ENCODE peak calls at places on chromosomes 3 and 15, in five cellular contexts. J is neuronal stem cell; Y is effector memory CD4-positive, alpha-beta T cell; L is hepatocyte; X is cardiac muscle cell. A is an unnamed sample.
A peak's percentile ranks its signal among the peaks of the same experiment; 100 is the strongest.

GRCh38 chr15:101049856-101050646 is 130.9 kb downstream of the LRRK1 start:
- DNase-seq in J (no peak), X (no peak), L (peak; percentile 4), Y (no peak), A (peak; percentile 60)

GRCh38 chr3:142863010-142863787 is 25.7 kb downstream of the PCOLCE2 start:
- DNase-seq in Y (no peak), X (no peak), J (no peak), L (no peak), A (peak; percentile 69)

GRCh38 chr3:59101091-59101738 is 51.4 kb upstream of the CFAP20DC start:
- DNase-seq in L (no peak), J (no peak), Y (no peak), X (peak; percentile 11), A (no peak)

GRCh38 chr3:138463724-138464489 is 29.5 kb downstream of the ESYT3 start:
- DNase-seq in J (no peak), L (no peak), Y (no peak), X (peak; percentile 30), A (peak; percentile 42)

GRCh38 chr3:108062051-108062450 is 28.8 kb downstream of the CD47 start:
- DNase-seq in J (no peak), Y (no peak), X (no peak), L (no peak), A (no peak)

GRCh38 chr3:150268426-150269321 is 139.4 kb upstream of the TSC22D2 start:
- DNase-seq in Y (no peak), J (no peak), X (no peak), L (peak; percentile 66), A (no peak)

GRCh38 chr3:134291300-134292254 is 40.9 kb upstream of the RYK start:
- DNase-seq in J (no peak), X (peak; percentile 94), L (peak; percentile 74), Y (no peak), A (peak; percentile 84)

GRCh38 chr3:106176734-106177133 is 307.9 kb upstream of the CBLB start:
- DNase-seq in Y (no peak), X (peak; percentile 32), L (no peak), J (no peak), A (no peak)

GRCh38 chr15:81040757-81041156 is 40.0 kb downstream of the TLNRD1 start:
- DNase-seq in Y (no peak), L (no peak), J (no peak), X (no peak), A (no peak)

GRCh38 chr15:73804421-73804820 is 51.3 kb upstream of the INSYN1 start:
- DNase-seq in X (no peak), Y (no peak), J (no peak), L (no peak), A (no peak)

GRCh38 chr3:195549931-195550519 is 6.9 kb upstream of the PPP1R2 start:
- DNase-seq in L (no peak), X (peak; percentile 13), Y (peak; percentile 86), J (no peak), A (no peak)

GRCh38 chr15:39851505-39852082 is 68.5 kb downstream of the GPR176 start:
- DNase-seq in L (no peak), Y (no peak), J (no peak), X (peak; percentile 37), A (no peak)

GRCh38 chr15:54481819-54482218 is 503.6 kb downstream of the UNC13C start:
- DNase-seq in Y (no peak), L (no peak), J (no peak), X (no peak), A (no peak)

GRCh38 chr3:115834068-115834467 is 210.8 kb downstream of the GAP43 start:
- DNase-seq in J (no peak), Y (no peak), L (no peak), X (peak; percentile 50), A (no peak)

GRCh38 chr15:29825205-29825604 is 2.9 kb upstream of the TJP1 start:
- DNase-seq in Y (no peak), L (no peak), J (no peak), X (peak; percentile 35), A (no peak)

GRCh38 chr3:64575211-64575844 is 112.5 kb downstream of the ADAMTS9 start:
- DNase-seq in J (no peak), L (peak; percentile 17), X (peak; percentile 40), Y (no peak), A (no peak)

GRCh38 chr15:94119923-94120775 is 111.2 kb upstream of the MCTP2 start:
- DNase-seq in L (peak; percentile 89), J (peak; percentile 82), Y (peak; percentile 4), X (peak; percentile 87), A (peak; percentile 71)

GRCh38 chr3:37537914-37538691 is 323.6 kb upstream of the CTDSPL start:
- DNase-seq in X (peak; percentile 48), J (no peak), Y (no peak), L (peak; percentile 22), A (no peak)

GRCh38 chr3:71131385-71131871 is 452.1 kb downstream of the FOXP1 start:
- DNase-seq in Y (no peak), X (no peak), J (no peak), L (no peak), A (no peak)

GRCh38 chr3:197154-197855 is 742 bp downstream of the CHL1 start:
- DNase-seq in J (peak; percentile 40), Y (no peak), X (no peak), L (peak; percentile 19), A (no peak)

GRCh38 chr3:173371848-173372487 is 25.6 kb upstream of the NLGN1 start:
- DNase-seq in Y (no peak), X (peak; percentile 58), L (peak; percentile 46), J (peak; percentile 8), A (no peak)

DNA sequence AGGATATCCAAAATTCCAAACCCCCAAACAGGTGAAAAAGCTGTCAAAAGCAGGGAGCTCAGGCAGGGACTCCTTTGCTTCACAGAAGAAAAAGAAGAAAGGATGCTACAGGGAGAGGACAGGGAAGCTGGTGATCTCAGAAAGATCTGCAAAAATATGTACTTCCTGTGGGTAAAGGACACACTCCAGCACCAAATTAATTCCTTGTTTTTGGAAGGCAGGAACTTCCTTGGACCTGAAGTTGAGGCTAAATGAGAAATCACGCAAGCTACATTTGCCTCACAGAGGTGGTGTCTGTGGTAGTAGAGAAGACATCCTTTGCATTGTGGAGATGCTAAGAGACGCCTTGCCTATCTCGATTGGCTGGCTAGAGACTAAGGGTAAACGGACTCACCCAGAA is 26.7 kb upstream of the ANPEP start:
- DNase-seq in L (no peak), J (no peak), X (no peak), Y (no peak), A (no peak)
- H3K4me1 ChIP-seq in L (peaks cover 32% of the 10 kb centered on the region), J (no peaks in the 10 kb centered on the region), X (no peaks in the 10 kb centered on the region), Y (no peaks in the 10 kb centered on the region), A (no peaks in the 10 kb centered on the region)

GRCh38 chr15:25181290-25182097 is 226.7 kb downstream of the SNRPN start:
- DNase-seq in L (no peak), J (no peak), X (no peak), Y (no peak), A (peak; percentile 48)
- H3K9me3 ChIP-seq in L (no peaks in the 10 kb centered on the region), J (peaks cover 4% of the 10 kb centered on the region), X (no peaks in the 10 kb centered on the region), Y (no peaks in the 10 kb centered on the region), A (no peaks in the 10 kb centered on the region)

GRCh38 chr3:136194409-136195257 is 1.5 kb downstream of the MSL2 start:
- DNase-seq in J (peak; percentile 37), Y (peak; percentile 74), X (no peak), L (peak; percentile 32), A (no peak)
- H3K4me1 ChIP-seq in J (peaks cover 8% of the 10 kb centered on the region), Y (peaks cover 30% of the 10 kb centered on the region), X (peaks cover 20% of the 10 kb centered on the region), L (peaks cover 29% of the 10 kb centered on the region), A (peaks cover 52% of the 10 kb centered on the region)

DNA sequence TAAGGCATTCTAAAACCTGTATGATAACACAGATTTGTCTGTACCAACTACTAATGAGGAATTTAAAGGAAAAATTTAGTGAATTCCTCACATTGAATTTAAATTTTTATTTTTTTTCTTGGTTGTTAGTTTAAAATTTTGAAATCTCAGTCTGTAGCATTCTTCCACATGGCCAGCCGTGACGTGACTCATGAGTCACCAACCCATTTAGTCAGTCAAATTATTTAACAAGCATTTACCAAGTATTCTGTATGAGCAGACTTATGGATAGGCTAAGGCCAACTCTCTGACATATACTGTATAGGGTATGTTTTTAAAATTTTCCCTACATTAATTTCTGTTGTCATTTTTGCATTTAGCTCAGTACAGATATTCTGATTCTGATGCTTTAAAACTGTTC is 112.9 kb downstream of the CNTN4 start:
- DNase-seq in L (no peak), X (no peak), J (no peak), Y (no peak), A (no peak)
- H3K9me3 ChIP-seq in L (no peaks in the 10 kb centered on the region), X (no peaks in the 10 kb centered on the region), J (no peaks in the 10 kb centered on the region), Y (no peaks in the 10 kb centered on the region), A (no peaks in the 10 kb centered on the region)

GRCh38 chr3:41210966-41211365 is 11.7 kb downstream of the CTNNB1 start:
- DNase-seq in Y (no peak), L (no peak), J (no peak), X (no peak), A (no peak)
- H3K4me1 ChIP-seq in Y (peaks cover 13% of the 10 kb centered on the region), L (peaks cover 48% of the 10 kb centered on the region), J (peaks cover 8% of the 10 kb centered on the region), X (peaks cover 67% of the 10 kb centered on the region), A (peaks cover 75% of the 10 kb centered on the region)

DNA sequence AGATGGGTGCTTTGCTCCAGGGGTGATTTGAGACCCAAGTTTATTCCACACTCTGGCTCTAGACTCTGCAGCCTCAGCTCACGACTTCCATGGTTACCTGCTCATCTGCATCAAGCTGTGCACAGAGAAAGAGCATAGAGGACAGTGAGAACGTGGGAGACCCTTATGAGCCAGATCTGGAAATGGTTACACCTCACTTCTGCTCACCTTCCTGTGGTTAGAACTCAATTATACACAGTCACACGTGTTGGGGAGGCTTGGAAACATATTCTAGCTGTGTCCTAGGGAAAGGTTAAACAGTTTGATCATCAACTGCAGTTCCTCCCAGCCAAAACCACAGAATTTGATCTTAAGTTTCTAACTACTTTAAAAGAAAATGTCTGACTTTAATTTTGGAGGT is 1.8 kb downstream of the FETUB start:
- DNase-seq in Y (no peak), J (no peak), L (no peak), X (no peak), A (no peak)
- H3K9me3 ChIP-seq in Y (no peaks in the 10 kb centered on the region), J (no peaks in the 10 kb centered on the region), L (no peaks in the 10 kb centered on the region), X (no peaks in the 10 kb centered on the region), A (no peaks in the 10 kb centered on the region)

GRCh38 chr15:63492541-63493077 is 11.8 kb upstream of the USP3 start:
- DNase-seq in L (peak; percentile 45), J (no peak), X (peak; percentile 75), Y (no peak), A (no peak)
- H3K4me1 ChIP-seq in L (peaks cover 20% of the 10 kb centered on the region), J (peaks cover 6% of the 10 kb centered on the region), X (no peaks in the 10 kb centered on the region), Y (peaks cover 41% of the 10 kb centered on the region), A (no peaks in the 10 kb centered on the region)

GRCh38 chr15:27722102-27722501 is 377.0 kb downstream of the OCA2 start:
- DNase-seq in Y (no peak), J (no peak), X (no peak), L (no peak), A (no peak)
- H3K9me3 ChIP-seq in Y (no peaks in the 10 kb centered on the region), J (no peaks in the 10 kb centered on the region), X (no peaks in the 10 kb centered on the region), L (peaks cover under 1% of the 10 kb centered on the region), A (no peaks in the 10 kb centered on the region)

DNA sequence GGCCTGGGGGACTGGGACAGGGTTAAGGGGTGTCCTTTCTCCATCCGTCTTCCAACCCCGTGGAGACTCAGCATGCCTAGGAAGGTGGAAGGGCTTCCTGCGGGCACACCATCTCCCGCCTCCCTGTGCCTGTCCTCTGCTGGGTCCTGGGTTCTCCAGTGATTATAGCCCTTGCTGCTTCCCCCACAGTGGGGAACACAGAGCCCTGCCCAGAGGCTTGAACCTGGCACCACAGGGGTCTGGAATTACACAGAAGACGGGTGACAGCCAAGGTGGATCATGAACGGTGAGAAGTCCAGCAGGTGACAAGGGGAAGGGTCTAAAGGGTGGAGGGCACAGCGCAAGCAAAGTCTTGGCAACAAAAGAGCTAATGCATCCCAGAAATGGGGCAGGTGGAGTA is 6.2 kb upstream of the SEMA3B start:
- DNase-seq in X (no peak), J (no peak), Y (no peak), L (no peak), A (no peak)
- H3K4me1 ChIP-seq in X (peaks cover 51% of the 10 kb centered on the region), J (peaks cover 57% of the 10 kb centered on the region), Y (peaks cover 7% of the 10 kb centered on the region), L (peaks cover 59% of the 10 kb centered on the region), A (peaks cover 66% of the 10 kb centered on the region)